ENCODE peak calls at places on chromosomes 5 and 9, in seven cellular contexts. B, G, T, X, O, H and E are unnamed samples.

GRCh38 chr5:55521903-55522302 is 12.9 kb downstream of the PLPP1 start:
- DNase-seq in X (no peak), H (no peak), B (no peak), G (no peak), T (no peak), O (no peak), E (no peak)

GRCh38 chr5:61618577-61618976 is 286.5 kb downstream of the ZSWIM6 start:
- DNase-seq in G (no peak), T (no peak), B (no peak), X (no peak), H (no peak), O (no peak), E (no peak)

GRCh38 chr5:154291917-154292316 is 101.4 kb downstream of the GALNT10 start:
- DNase-seq in T (no peak), O (no peak), B (no peak), G (no peak), H (no peak), X (no peak), E (no peak)

GRCh38 chr5:93622240-93622885 is 39.3 kb downstream of the NR2F1 start:
- DNase-seq in O (no peak), T (no peak), B (peak), G (peak), X (peak), H (no peak), E (peak)

GRCh38 chr5:1503301-1504243 is 20.2 kb downstream of the LPCAT1 start:
- DNase-seq in O (peak), X (peak), H (peak), G (no peak), T (peak), B (no peak), E (no peak)

GRCh38 chr5:134561871-134562296 is 36.4 kb downstream of the JADE2 start:
- DNase-seq in H (no peak), X (peak), G (peak), O (peak), T (no peak), B (peak), E (peak)

GRCh38 chr5:98997000-98997399 is 68.2 kb upstream of the CHD1 start:
- DNase-seq in O (peak), X (peak), B (peak), G (peak), H (no peak), T (no peak), E (peak)

GRCh38 chr5:41707853-41708603 is 162.2 kb downstream of the OXCT1 start:
- DNase-seq in T (no peak), G (peak), H (peak), O (peak), X (peak), B (peak), E (peak)

GRCh38 chr9:34047864-34048729 is 590 bp downstream of the UBAP2 start:
- DNase-seq in O (no peak), B (peak), X (no peak), H (peak), T (no peak), G (peak), E (no peak)

GRCh38 chr5:89428624-89429023 is 545.6 kb upstream of the MEF2C start:
- DNase-seq in X (no peak), G (no peak), H (no peak), T (no peak), B (no peak), O (no peak), E (no peak)

GRCh38 chr5:157072508-157072907 is 13.6 kb upstream of the HAVCR1 start:
- DNase-seq in X (no peak), O (no peak), H (no peak), T (no peak), G (peak), B (no peak), E (no peak)

GRCh38 chr9:7592321-7593319 is 207.0 kb downstream of the DMAC1 start:
- DNase-seq in O (no peak), T (no peak), G (no peak), B (no peak), X (no peak), H (no peak), E (no peak)

GRCh38 chr9:91884746-91885687 is 65.0 kb downstream of the ROR2 start:
- DNase-seq in O (peak), X (peak), G (no peak), T (peak), B (peak), H (no peak), E (no peak)

GRCh38 chr5:151492729-151493128 is 45.3 kb downstream of the SLC36A1 start:
- DNase-seq in O (peak), G (peak), T (no peak), B (no peak), H (peak), X (peak), E (peak)

GRCh38 chr9:87379300-87379699 is 118.4 kb upstream of the DAPK1 start:
- DNase-seq in X (no peak), B (no peak), H (no peak), T (no peak), G (no peak), O (no peak), E (no peak)

GRCh38 chr9:127538849-127539258 is 73.2 kb upstream of the STXBP1 start:
- DNase-seq in X (peak), G (no peak), H (no peak), B (no peak), T (no peak), O (peak), E (peak)

GRCh38 chr5:116361171-116361967 is 213.3 kb downstream of the SEMA6A start:
- DNase-seq in O (no peak), T (peak), B (no peak), G (no peak), X (peak), H (no peak), E (peak)

GRCh38 chr5:73280821-73281746 is 108.1 kb downstream of the TMEM174 start:
- DNase-seq in X (peak), O (peak), B (no peak), H (no peak), G (peak), T (no peak), E (peak)

GRCh38 chr9:70303268-70303667 is 44.5 kb downstream of the SMC5 start:
- DNase-seq in B (no peak), H (no peak), G (peak), O (peak), X (peak), T (no peak), E (no peak)

GRCh38 chr5:81161012-81161601 is 72.0 kb upstream of the CKMT2 start:
- DNase-seq in G (no peak), X (no peak), H (no peak), B (no peak), O (no peak), T (no peak), E (no peak)

GRCh38 chr5:174935854-174936474 is 211.6 kb downstream of the MSX2 start:
- DNase-seq in O (peak), T (peak), G (peak), H (peak), X (peak), B (peak), E (peak)

GRCh38 chr5:10157085-10157669 is 92.5 kb downstream of the ATPSCKMT start:
- DNase-seq in G (no peak), T (no peak), X (no peak), H (no peak), B (peak), O (no peak), E (no peak)

GRCh38 chr5:1765141-1765879 is 34.3 kb downstream of the MRPL36 start:
- DNase-seq in G (no peak), B (no peak), X (no peak), H (no peak), T (peak), O (no peak), E (no peak)

GRCh38 chr9:28064241-28064640 is 491.0 kb upstream of the C9orf72 start:
- DNase-seq in O (no peak), H (no peak), B (no peak), T (no peak), X (no peak), G (no peak), E (no peak)

GRCh38 chr5:112142769-112143270 is 276.3 kb downstream of the EPB41L4A start:
- DNase-seq in B (no peak), G (peak), O (peak), H (no peak), X (peak), T (no peak), E (peak)

GRCh38 chr9:133074111-133074651 is 12.4 kb downstream of the CEL start:
- DNase-seq in H (no peak), T (no peak), X (peak), B (no peak), G (no peak), O (peak), E (no peak)

GRCh38 chr9:108021311-108021710 is 531.7 kb upstream of the KLF4 start:
- DNase-seq in O (no peak), G (no peak), X (no peak), H (no peak), T (no peak), B (no peak), E (no peak)

GRCh38 chr5:77776606-77777206 is 567 bp upstream of the TBCA start:
- DNase-seq in H (no peak), X (no peak), B (no peak), G (peak), O (no peak), T (no peak), E (no peak)

GRCh38 chr5:18333841-18334240 is 699.6 kb downstream of the TAF11L14 start:
- DNase-seq in X (no peak), B (no peak), O (no peak), H (no peak), G (no peak), T (no peak), E (no peak)

GRCh38 chr5:174827521-174827920 is 103.1 kb downstream of the MSX2 start:
- DNase-seq in H (no peak), G (no peak), B (no peak), X (peak), O (peak), T (no peak), E (peak)

GRCh38 chr9:12719431-12719830 is 26.2 kb downstream of the TYRP1 start:
- DNase-seq in T (no peak), B (peak), G (peak), O (peak), X (peak), H (no peak), E (peak)

GRCh38 chr5:159273923-159274322 is 10.8 kb downstream of the UBLCP1 start:
- DNase-seq in G (no peak), T (no peak), X (no peak), O (no peak), B (no peak), H (no peak), E (no peak)

GRCh38 chr9:107208121-107208520 is 75.0 kb upstream of the RAD23B start:
- DNase-seq in T (no peak), X (peak), O (peak), H (no peak), G (no peak), B (no peak), E (peak)

GRCh38 chr5:82812575-82812974 is 264.6 kb downstream of the TMEM167A start:
- DNase-seq in T (no peak), O (peak), G (no peak), B (no peak), X (peak), H (no peak), E (peak)

GRCh38 chr9:137689745-137690529 is 71.1 kb downstream of the EHMT1 start:
- DNase-seq in T (no peak), O (peak), H (peak), B (peak), G (peak), X (peak), E (peak)

GRCh38 chr5:146345240-146345577 is 6.6 kb downstream of the POU4F3 start:
- DNase-seq in G (no peak), O (no peak), X (no peak), H (no peak), B (no peak), T (no peak), E (no peak)

DNA sequence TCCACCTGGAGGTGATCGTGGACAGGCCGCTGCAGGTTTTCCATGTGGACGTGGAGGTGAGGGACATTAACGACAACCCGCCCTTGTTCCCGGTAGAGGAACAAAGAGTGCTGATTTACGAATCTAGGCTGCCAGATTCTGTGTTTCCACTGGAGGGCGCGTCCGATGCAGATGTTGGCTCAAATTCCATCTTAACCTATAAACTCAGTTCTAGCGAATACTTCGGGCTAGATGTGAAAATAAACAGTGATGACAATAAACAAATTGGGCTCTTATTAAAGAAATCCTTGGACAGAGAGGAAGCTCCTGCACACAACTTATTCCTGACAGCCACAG is 610 bp downstream of the PCDHA6 start:
- DNase-seq in X (no peak), H (no peak), B (no peak), G (no peak), O (no peak), T (no peak), E (no peak)
- TF ChIP-seq CTCF in X (no peak), H (no peak), B (no peak), G (no peak), O (no peak), T (no peak), E (no peak)

DNA sequence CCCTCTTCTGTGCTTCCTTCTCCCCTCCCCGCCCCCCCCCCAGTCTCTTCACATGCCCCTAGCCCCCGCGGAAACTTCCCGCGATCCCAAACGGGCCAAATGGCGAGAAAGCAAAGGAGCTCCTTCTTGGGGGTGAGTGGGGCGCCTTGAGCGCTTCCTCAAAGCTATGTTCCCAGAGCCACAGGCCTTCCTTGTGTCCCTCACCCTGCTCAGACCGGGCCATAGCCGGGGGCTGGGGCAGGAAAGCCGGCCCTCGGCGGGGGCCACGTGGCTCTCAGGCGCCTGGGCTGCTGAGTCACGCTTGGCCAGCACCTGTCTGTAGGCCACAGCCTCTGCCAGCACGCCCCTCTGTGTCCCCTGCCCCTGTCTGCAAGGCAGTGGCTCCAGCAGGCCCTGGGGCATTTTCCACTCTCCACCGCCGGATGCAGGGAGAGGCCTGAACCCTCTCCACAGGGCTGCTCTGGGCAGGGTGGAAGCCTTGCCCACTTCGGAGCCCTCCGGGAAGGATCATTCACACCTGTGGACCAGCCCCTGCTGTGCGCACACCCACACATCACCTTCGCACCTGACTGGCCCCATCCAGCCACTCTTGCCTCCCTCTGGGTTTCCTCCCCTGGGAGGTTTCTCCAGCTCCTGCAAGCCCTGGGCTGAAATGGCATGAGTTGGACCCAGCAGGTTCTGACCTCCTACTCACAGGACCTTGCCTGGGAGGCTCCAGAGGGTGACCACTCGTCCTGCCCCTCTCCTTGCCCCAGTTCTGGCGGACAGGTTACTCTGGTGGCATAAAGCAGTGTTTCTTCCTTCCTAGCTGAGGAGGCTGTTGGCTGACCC is 1.2 kb upstream of the SQSTM1 start:
- DNase-seq in T (peak), O (peak), H (peak), X (peak), G (peak), B (peak), E (peak)
- H3K4me3 ChIP-seq in T (peak), O (peak), H (no peak), X (peak), G (no peak), B (peak), E (no peak)

GRCh38 chr5:14407746-14408175 is 173.8 kb upstream of the OTULINL start:
- DNase-seq in G (no peak), O (peak), H (no peak), B (no peak), X (peak), T (no peak), E (peak)

GRCh38 chr5:14405267-14405666 is 176.3 kb upstream of the OTULINL start:
- DNase-seq in X (no peak), H (no peak), B (no peak), G (peak), T (no peak), O (peak), E (no peak)

GRCh38 chr5:14405706-14406553 is 175.7 kb upstream of the OTULINL start:
- DNase-seq in G (peak), T (no peak), X (peak), B (no peak), O (peak), H (no peak), E (no peak)

GRCh38 chr5:14406554-14406849 is 175.1 kb upstream of the OTULINL start:
- DNase-seq in H (no peak), X (peak), T (no peak), B (no peak), G (peak), O (peak), E (peak)

GRCh38 chr5:14407051-14407450 is 174.5 kb upstream of the OTULINL start:
- DNase-seq in O (no peak), X (no peak), H (no peak), T (no peak), B (no peak), G (peak), E (no peak)
- TF ChIP-seq CTCF in O (no peak), X (no peak), H (no peak), T (no peak), B (no peak), G (no peak), E (no peak)

GRCh38 chr9:35703906-35704672 is 14.4 kb upstream of the TPM2 start:
- DNase-seq in T (no peak), O (no peak), H (no peak), X (no peak), B (no peak), G (no peak), E (no peak)
- H3K4me3 ChIP-seq in T (no peak), O (no peak), H (no peak), X (no peak), B (no peak), G (no peak), E (no peak)

DNA sequence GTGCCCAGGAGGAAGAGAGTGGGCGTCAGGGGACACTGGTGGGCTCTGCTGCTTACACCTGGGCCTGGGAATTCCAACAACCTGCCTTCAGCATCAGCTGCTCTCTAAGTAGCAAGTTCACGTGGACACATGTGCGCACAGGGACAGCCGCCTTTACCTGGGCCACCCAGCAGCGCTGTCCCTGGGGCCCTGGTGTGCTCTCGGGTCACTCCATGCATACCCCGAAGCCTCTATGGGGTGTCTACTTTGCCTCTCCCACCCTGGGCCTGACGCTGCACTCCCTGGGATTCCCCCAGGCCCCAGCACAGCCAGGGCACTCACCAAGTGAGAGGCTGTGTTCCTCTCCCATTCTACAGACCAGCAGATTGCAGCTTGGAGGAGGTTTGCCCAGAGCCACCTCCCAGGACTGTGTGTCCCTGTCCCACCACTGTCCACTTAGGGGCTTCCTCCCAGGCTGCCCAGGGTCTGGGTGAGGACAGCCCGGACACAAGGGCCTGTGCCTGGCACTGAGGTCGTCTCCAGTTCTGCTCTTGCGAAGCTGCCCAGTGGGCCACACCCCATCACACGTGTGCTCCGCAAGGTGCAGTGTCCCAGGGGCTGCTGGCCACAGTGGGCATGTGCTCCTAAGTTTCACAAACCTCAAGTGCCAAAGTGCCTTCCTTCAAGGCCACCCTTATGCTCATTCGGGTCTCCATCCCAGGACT is 5.9 kb downstream of the NINJ1 start:
- DNase-seq in H (no peak), B (no peak), G (no peak), T (peak), X (no peak), O (no peak), E (no peak)
- TF ChIP-seq CTCF in H (no peak), B (no peak), G (no peak), T (no peak), X (no peak), O (no peak), E (no peak)

GRCh38 chr5:143436871-143437270 is 33.4 kb upstream of the NR3C1 start:
- DNase-seq in O (no peak), H (no peak), B (no peak), G (peak), T (no peak), X (no peak), E (no peak)
- H3K4me3 ChIP-seq in O (no peak), H (no peak), B (no peak), G (no peak), T (no peak), X (no peak), E (no peak)

GRCh38 chr9:134335095-134335489 is 8.8 kb downstream of the RXRA start:
- DNase-seq in H (no peak), T (no peak), B (no peak), X (no peak), G (peak), O (no peak), E (no peak)
- TF ChIP-seq CTCF in H (no peak), T (no peak), B (no peak), X (no peak), G (no peak), O (no peak), E (no peak)